ENCODE peak calls at places on chromosomes 11 and 22, in nine cellular contexts. Q is GM23338; J is Peyer's patch; W is fibroblast of lung; Z is A549; F is dorsolateral prefrontal cortex; O is pancreas; U is lower lobe of right lung; Y is CD4-positive, alpha-beta T cell. X is an unnamed sample.

GRCh38 chr11:504053-504993 is 2.7 kb downstream of the RNH1 start:
- DNase-seq in Q (peak), J (no peak), W (peak), Z (no peak), F (no peak), O (no peak), U (peak), Y (no peak), X (peak)

GRCh38 chr11:85628771-85629341 is 463 bp downstream of the TMEM126B start:
- DNase-seq in Q (peak), J (no peak), W (peak), Z (no peak), F (no peak), O (no peak), U (no peak), Y (no peak), X (peak)

GRCh38 chr11:612961-613300 is 2.8 kb downstream of the IRF7 start:
- DNase-seq in Q (no peak), J (no peak), W (no peak), Z (no peak), F (no peak), O (no peak), U (no peak), Y (no peak), X (no peak)

GRCh38 chr11:106391771-106392412 is 314.4 kb downstream of the AASDHPPT start:
- DNase-seq in Q (no peak), J (no peak), W (peak), Z (no peak), F (no peak), O (no peak), U (no peak), Y (no peak), X (no peak)

GRCh38 chr11:45484326-45484725 is 181.1 kb downstream of the CHST1 start:
- DNase-seq in Q (no peak), J (peak), W (no peak), Z (no peak), F (no peak), O (no peak), U (no peak), Y (no peak), X (peak)

GRCh38 chr11:67057410-67057757 is 737 bp downstream of the RHOD start:
- DNase-seq in Q (no peak), J (no peak), W (peak), Z (no peak), F (no peak), O (peak), U (no peak), Y (no peak), X (no peak)

GRCh38 chr11:77244277-77245014 is 57.0 kb downstream of the GDPD4 start:
- DNase-seq in Q (no peak), J (no peak), W (peak), Z (no peak), F (no peak), O (no peak), U (no peak), Y (no peak), X (no peak)

GRCh38 chr11:48063424-48063978 is 83.1 kb downstream of the PTPRJ start:
- DNase-seq in Q (no peak), J (no peak), W (peak), Z (peak), F (no peak), O (no peak), U (no peak), Y (no peak), X (peak)

GRCh38 chr11:46117842-46118241 is 3.4 kb downstream of the PHF21A start:
- DNase-seq in Q (peak), J (no peak), W (no peak), Z (no peak), F (no peak), O (no peak), U (no peak), Y (no peak), X (no peak)

GRCh38 chr11:120065876-120066275 is 72.0 kb downstream of the TRIM29 start:
- DNase-seq in Q (no peak), J (no peak), W (no peak), Z (no peak), F (no peak), O (no peak), U (no peak), Y (no peak), X (no peak)

DNA sequence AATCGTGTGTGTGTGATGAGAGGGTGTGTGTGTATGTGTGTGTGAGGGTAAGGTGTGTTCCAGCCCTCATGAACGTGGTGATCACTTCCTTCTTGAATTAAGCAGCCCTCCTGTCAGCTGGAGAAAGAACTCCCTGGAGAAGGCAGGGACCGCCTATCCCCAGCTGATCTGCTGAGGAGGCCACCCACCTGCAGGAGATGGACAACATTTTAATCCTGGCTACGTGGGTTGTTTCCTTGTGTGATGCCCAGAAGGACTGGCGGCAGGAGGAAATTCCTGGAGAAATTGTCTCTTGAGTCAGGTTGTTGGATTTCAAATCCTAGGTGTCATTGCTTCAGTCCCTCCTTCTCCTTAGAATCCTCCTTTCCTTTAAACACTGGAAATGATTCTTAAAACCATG is 878.8 kb downstream of the NTM start:
- DNase-seq in Q (no peak), J (no peak), W (peak), Z (no peak), F (no peak), O (no peak), U (no peak), Y (no peak), X (no peak)
- H3K27ac ChIP-seq in Q (no peak), J (no peak), W (no peak), Z (no peak), F (no peak), O (no peak), U (no peak), Y (no peak), X (no peak)

GRCh38 chr22:31104869-31105268 is 2.5 kb downstream of the SELENOM start:
- DNase-seq in Q (peak), J (peak), W (peak), Z (no peak), F (no peak), O (no peak), U (no peak), Y (no peak), X (peak)

GRCh38 chr22:31102441-31103081 is 4.8 kb downstream of the SELENOM start:
- DNase-seq in Q (no peak), J (peak), W (peak), Z (no peak), F (no peak), O (peak), U (no peak), Y (no peak), X (peak)

GRCh38 chr22:31105282-31105929 is 2.0 kb downstream of the SELENOM start:
- DNase-seq in Q (no peak), J (no peak), W (no peak), Z (no peak), F (no peak), O (no peak), U (no peak), Y (no peak), X (no peak)

GRCh38 chr22:31103111-31103510 is 4.3 kb downstream of the SELENOM start:
- DNase-seq in Q (no peak), J (peak), W (no peak), Z (no peak), F (no peak), O (no peak), U (no peak), Y (no peak), X (no peak)

DNA sequence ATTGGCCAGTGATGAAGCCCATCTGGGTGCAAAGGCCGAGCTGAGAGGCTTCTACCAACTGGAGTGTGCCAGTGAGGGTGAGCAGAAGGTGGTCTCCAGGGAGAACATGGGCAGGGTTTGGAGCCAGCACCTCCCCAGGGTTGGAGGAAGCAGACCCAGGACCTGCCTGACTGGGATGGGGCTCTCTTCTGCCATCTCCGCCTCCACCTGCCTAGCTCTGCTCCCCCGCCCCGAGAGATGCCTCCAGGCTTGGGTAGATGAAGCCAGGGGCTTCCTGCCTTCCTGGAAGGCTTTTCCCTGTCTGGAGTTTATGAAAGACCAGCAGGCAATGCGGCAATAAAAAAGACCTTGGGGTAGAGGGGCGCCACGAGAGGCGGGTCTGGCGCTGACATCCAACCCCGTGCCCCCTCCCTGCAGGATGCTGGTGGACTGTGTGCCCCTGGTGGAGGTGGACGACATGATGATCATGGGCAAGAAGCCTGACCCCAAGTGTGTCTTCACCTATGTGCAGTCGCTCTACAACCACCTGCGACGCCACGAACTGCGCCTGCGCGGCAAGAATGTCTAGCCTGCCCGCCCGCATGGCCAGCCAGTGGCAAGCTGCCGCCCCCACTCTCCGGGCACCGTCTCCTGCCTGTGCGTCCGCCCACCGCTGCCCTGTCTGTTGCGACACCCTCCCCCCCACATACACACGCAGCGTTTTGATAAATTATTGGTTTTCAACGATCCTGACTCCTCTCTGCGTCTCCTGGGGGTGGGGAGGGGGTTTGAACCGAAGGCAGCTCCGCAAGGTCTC is 3.3 kb downstream of the SELENOM start:
- DNase-seq in Q (no peak), J (peak), W (no peak), Z (no peak), F (peak), O (no peak), U (no peak), Y (no peak), X (no peak)
- TF ChIP-seq CTCF in Q (no peak), J (no peak), W (no peak), Z (no peak), F (no peak), O (no peak), U (no peak), Y (no peak), X (no peak)

DNA sequence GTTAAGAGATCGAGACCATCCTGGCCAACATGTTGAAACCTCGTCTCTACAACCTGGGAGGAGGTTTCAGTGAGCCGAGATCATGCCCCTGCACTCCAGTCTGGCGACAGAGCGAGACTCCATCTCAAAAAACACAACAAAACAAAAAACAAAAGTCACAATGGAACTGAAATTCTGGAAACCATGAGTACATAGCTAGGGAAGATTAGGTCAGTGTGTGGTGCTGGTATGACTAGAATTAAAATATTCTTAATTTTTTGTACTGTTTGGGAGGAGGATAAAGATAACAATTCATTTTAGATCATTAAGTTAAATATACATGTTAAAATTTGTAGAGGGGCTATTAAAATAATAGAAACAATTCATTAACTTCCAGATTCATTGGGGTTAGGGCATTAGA is 344.4 kb downstream of the TBC1D22A start:
- DNase-seq in Q (no peak), J (no peak), W (no peak), Z (no peak), F (no peak), O (no peak), U (no peak), Y (no peak), X (no peak)
- H3K27ac ChIP-seq in Q (no peak), J (no peak), W (no peak), Z (no peak), F (no peak), O (no peak), U (no peak), Y (no peak), X (peak)

GRCh38 chr11:113715273-113715672 is 9.2 kb upstream of the TMPRSS5 start:
- DNase-seq in Q (no peak), J (no peak), W (no peak), Z (no peak), F (no peak), O (no peak), U (no peak), Y (no peak), X (no peak)
- TF ChIP-seq CTCF in Q (no peak), J (no peak), W (no peak), Z (no peak), F (peak), O (no peak), U (no peak), Y (no peak), X (no peak)

GRCh38 chr11:58926695-58927094 is 12.6 kb upstream of the GLYATL1 start:
- DNase-seq in Q (no peak), J (no peak), W (peak), Z (no peak), F (no peak), O (no peak), U (no peak), Y (no peak), X (peak)

GRCh38 chr11:58927393-58928081 is 11.8 kb upstream of the GLYATL1 start:
- DNase-seq in Q (peak), J (peak), W (peak), Z (no peak), F (no peak), O (peak), U (no peak), Y (peak), X (peak)

GRCh38 chr11:58924230-58924629 is 15.1 kb upstream of the GLYATL1 start:
- DNase-seq in Q (no peak), J (no peak), W (no peak), Z (no peak), F (no peak), O (no peak), U (no peak), Y (no peak), X (no peak)

GRCh38 chr11:58928082-58928574 is 11.2 kb upstream of the GLYATL1 start:
- DNase-seq in Q (peak), J (no peak), W (peak), Z (no peak), F (no peak), O (no peak), U (no peak), Y (no peak), X (peak)

DNA sequence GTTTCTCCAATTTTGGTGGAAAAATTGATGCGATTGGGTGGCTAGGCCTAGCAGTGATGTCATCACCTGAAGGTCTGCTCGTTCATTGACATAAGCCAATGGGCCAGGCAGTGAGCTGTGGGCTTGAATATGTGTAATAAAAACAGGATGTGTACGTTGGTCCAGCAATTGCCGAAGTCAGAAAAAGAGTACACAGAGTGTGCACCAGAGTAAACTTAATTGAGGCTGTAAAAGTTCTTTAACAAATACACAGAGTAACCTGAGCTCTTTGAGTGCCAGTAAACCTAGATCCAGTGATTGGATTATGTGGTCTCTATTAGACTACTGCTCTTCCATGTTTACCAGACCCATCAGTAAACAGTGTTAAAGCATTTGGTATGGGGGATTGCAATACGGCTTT is 13.0 kb upstream of the GLYATL1 start:
- DNase-seq in Q (no peak), J (no peak), W (peak), Z (no peak), F (no peak), O (no peak), U (no peak), Y (no peak), X (peak)
- H3K27ac ChIP-seq in Q (no peak), J (no peak), W (no peak), Z (no peak), F (no peak), O (no peak), U (no peak), Y (no peak), X (peak)

DNA sequence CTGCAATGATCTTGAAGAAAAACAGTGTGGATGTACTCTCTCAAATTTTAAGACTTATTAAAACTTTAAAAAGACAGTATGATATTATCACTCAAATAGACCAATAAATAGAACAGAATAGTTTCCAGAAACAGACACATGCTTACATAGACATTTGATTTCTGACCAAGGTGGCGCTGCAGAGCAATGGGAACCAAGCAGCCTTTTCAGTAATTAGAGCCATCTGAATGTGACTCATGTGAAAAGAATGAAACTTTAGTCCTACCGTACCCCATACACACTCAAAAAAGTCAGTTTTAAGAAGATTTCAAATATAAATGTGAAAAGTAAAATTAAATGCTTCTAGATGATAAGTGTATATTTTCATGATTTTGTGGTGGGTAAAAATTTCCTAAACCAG is 74.2 kb upstream of the MS4A8 start:
- DNase-seq in Q (peak), J (no peak), W (peak), Z (no peak), F (no peak), O (peak), U (no peak), Y (no peak), X (peak)
- TF ChIP-seq CTCF in Q (peak), J (peak), W (no peak), Z (no peak), F (no peak), O (no peak), U (peak), Y (no peak), X (peak)

GRCh38 chr22:28112130-28112529 is 193.1 kb upstream of the PITPNB start:
- DNase-seq in Q (no peak), J (no peak), W (no peak), Z (no peak), F (no peak), O (no peak), U (no peak), Y (no peak), X (no peak)
- H3K27ac ChIP-seq in Q (no peak), J (no peak), W (peak), Z (no peak), F (no peak), O (no peak), U (no peak), Y (no peak), X (no peak)

GRCh38 chr11:12540075-12540685 is 134.0 kb upstream of the TEAD1 start:
- DNase-seq in Q (peak), J (no peak), W (peak), Z (no peak), F (no peak), O (no peak), U (no peak), Y (no peak), X (no peak)

GRCh38 chr11:12542186-12542935 is 131.9 kb upstream of the TEAD1 start:
- DNase-seq in Q (no peak), J (no peak), W (no peak), Z (no peak), F (no peak), O (no peak), U (no peak), Y (no peak), X (no peak)

GRCh38 chr11:12541588-12542151 is 132.6 kb upstream of the TEAD1 start:
- DNase-seq in Q (no peak), J (no peak), W (no peak), Z (no peak), F (no peak), O (no peak), U (no peak), Y (no peak), X (no peak)

GRCh38 chr11:12539570-12539969 is 134.7 kb upstream of the TEAD1 start:
- DNase-seq in Q (no peak), J (no peak), W (peak), Z (no peak), F (no peak), O (no peak), U (no peak), Y (no peak), X (no peak)

GRCh38 chr11:12540913-12541587 is 133.2 kb upstream of the TEAD1 start:
- DNase-seq in Q (peak), J (no peak), W (peak), Z (peak), F (no peak), O (no peak), U (no peak), Y (no peak), X (peak)
- TF ChIP-seq CTCF in Q (no peak), J (no peak), W (peak), Z (no peak), F (no peak), O (no peak), U (no peak), Y (no peak), X (no peak)

X was measured in hepatocyte.